ENCODE peak calls at places on chromosome 2, in six cellular contexts. Y, T, B, V, S and J are unnamed samples.

GRCh38 chr2:16067444-16068232 is 127.3 kb downstream of the MYCN start:
- DNase-seq in Y (no peak), T (no peak), B (no peak), V (no peak), S (no peak), J (no peak)

GRCh38 chr2:97871096-97871780 is 124.5 kb downstream of the TMEM131 start:
- DNase-seq in Y (no peak), T (no peak), B (peak; percentile 46), V (no peak), S (peak; percentile 67), J (peak; percentile 39)

GRCh38 chr2:99922664-99923063 is 219.7 kb downstream of the AFF3 start:
- DNase-seq in Y (no peak), T (no peak), B (no peak), V (no peak), S (no peak), J (no peak)

GRCh38 chr2:219689676-219690628 is 62.5 kb downstream of the SLC4A3 start:
- DNase-seq in Y (peak; percentile 41), T (peak; percentile 55), B (peak; percentile 60), V (no peak), S (peak; percentile 73), J (peak; percentile 75)

GRCh38 chr2:73385486-73386341 is at the start of gene ALMS1:
- DNase-seq in Y (peak; percentile 87), T (peak; percentile 83), B (peak; percentile 93), V (peak; percentile 77), S (peak; percentile 89), J (peak; percentile 89)

GRCh38 chr2:1742680-1743395 is 1.5 kb downstream of the PXDN start:
- DNase-seq in Y (no peak), T (peak; percentile 77), B (peak; percentile 84), V (no peak), S (peak; percentile 97), J (no peak)

GRCh38 chr2:191682148-191682547 is 4.2 kb downstream of the NABP1 start:
- DNase-seq in Y (no peak), T (no peak), B (no peak), V (no peak), S (peak; percentile 64), J (no peak)

GRCh38 chr2:85445316-85446295 is 27.1 kb downstream of the SH2D6 start:
- DNase-seq in Y (no peak), T (no peak), B (peak; percentile 73), V (no peak), S (peak; percentile 58), J (peak; percentile 34)

GRCh38 chr2:85806358-85807118 is 52.7 kb downstream of the ATOH8 start:
- DNase-seq in Y (no peak), T (no peak), B (no peak), V (no peak), S (peak; percentile 50), J (no peak)

GRCh38 chr2:9778012-9778411 is 65.3 kb upstream of the TAF1B start:
- DNase-seq in Y (no peak), T (peak; percentile 46), B (no peak), V (no peak), S (peak; percentile 17), J (no peak)

GRCh38 chr2:206983156-206983875 is 44.0 kb downstream of the CPO start:
- DNase-seq in Y (no peak), T (no peak), B (no peak), V (no peak), S (peak; percentile 83), J (no peak)

GRCh38 chr2:113240915-113241911 is 37.5 kb downstream of the PAX8 start:
- DNase-seq in Y (no peak), T (no peak), B (peak; percentile 98), V (no peak), S (peak; percentile 96), J (peak; percentile 89)

GRCh38 chr2:30641765-30642341 is 165.4 kb downstream of the CAPN13 start:
- DNase-seq in Y (no peak), T (no peak), B (no peak), V (no peak), S (no peak), J (no peak)